ENCODE peak calls at places on chromosomes 3 and 15, in six cellular contexts. One of them, this sample, is unnamed.

GRCh38 chr3:15271785-15272381 is 60.5 kb downstream of the SH3BP5 start:
- DNase-seq in transverse colon: peak
- DNase-seq in stomach: peak
- DNase-seq in spleen: peak
- DNase-seq in H1: no peak
- DNase-seq in K562: no peak
- DNase-seq in this sample: peak

GRCh38 chr3:168951884-168952283 is 711.6 kb downstream of the MECOM start:
- DNase-seq in H1: no peak
- DNase-seq in transverse colon: no peak
- DNase-seq in spleen: no peak
- DNase-seq in stomach: no peak
- DNase-seq in K562: no peak
- DNase-seq in this sample: no peak

GRCh38 chr15:69873807-69874206 is 223.9 kb downstream of the TLE3 start:
- DNase-seq in H1: no peak
- DNase-seq in stomach: no peak
- DNase-seq in transverse colon: no peak
- DNase-seq in spleen: no peak
- DNase-seq in K562: no peak
- DNase-seq in this sample: no peak

GRCh38 chr3:174931473-174931872 is 72.3 kb downstream of the NAALADL2 start:
- DNase-seq in H1: no peak
- DNase-seq in spleen: no peak
- DNase-seq in stomach: no peak
- DNase-seq in transverse colon: no peak
- DNase-seq in K562: no peak
- DNase-seq in this sample: no peak

GRCh38 chr15:36090276-36090946 is 489.0 kb upstream of the CDIN1 start:
- DNase-seq in stomach: no peak
- DNase-seq in transverse colon: no peak
- DNase-seq in H1: no peak
- DNase-seq in K562: no peak
- DNase-seq in spleen: no peak
- DNase-seq in this sample: no peak

GRCh38 chr3:177746259-177747021 is 549.2 kb upstream of the TBL1XR1 start:
- DNase-seq in transverse colon: no peak
- DNase-seq in stomach: no peak
- DNase-seq in spleen: no peak
- DNase-seq in K562: no peak
- DNase-seq in H1: no peak
- DNase-seq in this sample: no peak

GRCh38 chr3:197149528-197149927 is 119.9 kb upstream of the MELTF start:
- DNase-seq in H1: no peak
- DNase-seq in transverse colon: no peak
- DNase-seq in spleen: no peak
- DNase-seq in stomach: no peak
- DNase-seq in K562: no peak
- DNase-seq in this sample: no peak

GRCh38 chr3:158770254-158771017 is 31.4 kb upstream of the MFSD1 start:
- DNase-seq in stomach: no peak
- DNase-seq in transverse colon: no peak
- DNase-seq in spleen: no peak
- DNase-seq in K562: peak
- DNase-seq in H1: no peak
- DNase-seq in this sample: no peak

GRCh38 chr15:79641841-79642240 is 209.7 kb downstream of the MINAR1 start:
- DNase-seq in spleen: no peak
- DNase-seq in transverse colon: no peak
- DNase-seq in K562: no peak
- DNase-seq in stomach: no peak
- DNase-seq in H1: no peak
- DNase-seq in this sample: no peak

GRCh38 chr3:71185733-71186455 is 397.6 kb downstream of the FOXP1 start:
- DNase-seq in stomach: no peak
- DNase-seq in K562: peak
- DNase-seq in spleen: no peak
- DNase-seq in H1: no peak
- DNase-seq in transverse colon: peak
- DNase-seq in this sample: no peak

GRCh38 chr15:90160781-90161727 is 40.1 kb upstream of the SEMA4B start:
- DNase-seq in transverse colon: peak
- DNase-seq in H1: peak
- DNase-seq in spleen: no peak
- DNase-seq in stomach: peak
- DNase-seq in K562: no peak
- DNase-seq in this sample: no peak

GRCh38 chr15:34855397-34855796 is 60.0 kb upstream of the ACTC1 start:
- DNase-seq in K562: no peak
- DNase-seq in transverse colon: no peak
- DNase-seq in spleen: no peak
- DNase-seq in H1: no peak
- DNase-seq in stomach: no peak
- DNase-seq in this sample: no peak

GRCh38 chr15:34865531-34865930 is 70.2 kb upstream of the ACTC1 start:
- DNase-seq in transverse colon: no peak
- DNase-seq in stomach: no peak
- DNase-seq in spleen: no peak
- DNase-seq in K562: no peak
- DNase-seq in H1: no peak
- DNase-seq in this sample: no peak

GRCh38 chr15:34855893-34856292 is 60.5 kb upstream of the ACTC1 start:
- DNase-seq in H1: no peak
- DNase-seq in transverse colon: no peak
- DNase-seq in K562: no peak
- DNase-seq in spleen: no peak
- DNase-seq in stomach: no peak
- DNase-seq in this sample: no peak

DNA sequence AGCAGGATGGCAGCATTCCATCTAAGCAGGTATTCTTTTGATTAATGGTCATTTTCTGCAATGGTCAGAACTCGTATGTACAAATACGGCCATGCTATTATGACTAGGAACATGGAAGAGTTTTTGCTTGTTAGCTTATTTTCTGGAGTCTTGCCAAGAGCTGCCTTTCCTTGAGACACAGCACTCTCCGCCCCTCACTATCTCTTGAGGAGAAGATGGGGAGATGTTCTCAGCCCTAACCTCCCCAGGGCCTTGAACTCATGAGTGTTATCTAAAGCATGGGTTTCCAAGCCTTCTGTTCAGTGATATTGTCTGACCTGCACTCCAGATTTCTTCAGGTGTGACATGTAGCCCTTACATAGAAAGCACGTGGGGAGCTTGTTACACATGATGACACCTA is 65.9 kb upstream of the ACTC1 start:
- DNase-seq in transverse colon: no peak
- DNase-seq in K562: peak
- DNase-seq in H1: no peak
- DNase-seq in spleen: no peak
- DNase-seq in stomach: no peak
- DNase-seq in this sample: no peak
- TF ChIP-seq POLR2AphosphoS5 in transverse colon: no peak
- TF ChIP-seq POLR2AphosphoS5 in K562: no peak
- TF ChIP-seq POLR2AphosphoS5 in H1: no peak
- TF ChIP-seq POLR2AphosphoS5 in spleen: no peak
- TF ChIP-seq POLR2AphosphoS5 in stomach: no peak
- TF ChIP-seq POLR2AphosphoS5 in this sample: no peak

GRCh38 chr3:64496786-64497560 is 190.8 kb downstream of the ADAMTS9 start:
- DNase-seq in spleen: no peak
- DNase-seq in stomach: no peak
- DNase-seq in H1: no peak
- DNase-seq in transverse colon: no peak
- DNase-seq in K562: no peak
- DNase-seq in this sample: no peak
- TF ChIP-seq POLR2A in spleen: no peak
- TF ChIP-seq POLR2A in stomach: no peak
- TF ChIP-seq POLR2A in H1: no peak
- TF ChIP-seq POLR2A in transverse colon: no peak
- TF ChIP-seq POLR2A in K562: no peak
- TF ChIP-seq POLR2A in this sample: no peak

DNA sequence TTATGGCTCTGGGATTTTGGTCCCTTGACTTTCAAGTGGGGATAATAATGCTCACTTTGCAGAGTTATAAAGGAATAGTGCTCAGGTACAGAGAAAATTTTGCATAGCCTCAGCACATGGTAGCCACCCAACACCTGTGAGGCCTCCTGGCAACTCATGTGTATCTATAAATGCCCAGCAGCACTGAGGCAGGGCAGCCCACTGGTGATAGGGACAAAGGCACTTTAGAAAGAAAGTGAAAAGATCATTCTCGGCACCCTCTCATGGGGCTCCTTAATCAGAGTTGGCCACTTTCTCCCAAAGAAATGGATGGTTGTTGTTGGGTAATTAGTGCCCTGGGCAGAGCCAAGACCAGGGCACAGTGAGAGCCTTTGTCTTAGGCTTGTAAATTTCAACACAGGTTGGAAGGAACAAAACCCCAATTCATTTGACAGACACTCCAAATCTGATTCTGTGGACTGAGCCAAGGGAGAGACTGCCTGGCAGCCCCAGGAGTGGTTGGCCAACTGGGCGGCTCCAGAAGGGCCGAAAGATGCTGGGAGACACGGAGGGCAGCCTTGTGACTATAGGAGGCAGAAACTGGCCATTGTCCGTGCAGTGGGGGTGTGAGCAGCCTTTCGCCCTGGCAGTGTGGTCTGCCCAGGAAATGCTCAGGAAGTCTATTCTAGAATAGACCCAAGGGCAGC is 213.2 kb upstream of the RGMA start:
- DNase-seq in stomach: no peak
- DNase-seq in K562: no peak
- DNase-seq in H1: no peak
- DNase-seq in spleen: no peak
- DNase-seq in transverse colon: no peak
- DNase-seq in this sample: no peak
- TF ChIP-seq POLR2AphosphoS5 in stomach: no peak
- TF ChIP-seq POLR2AphosphoS5 in K562: no peak
- TF ChIP-seq POLR2AphosphoS5 in H1: no peak
- TF ChIP-seq POLR2AphosphoS5 in spleen: no peak
- TF ChIP-seq POLR2AphosphoS5 in transverse colon: no peak
- TF ChIP-seq POLR2AphosphoS5 in this sample: no peak

GRCh38 chr15:66292261-66293084 is 895 bp upstream of the DIS3L start:
- DNase-seq in spleen: no peak
- DNase-seq in H1: no peak
- DNase-seq in K562: peak
- DNase-seq in transverse colon: no peak
- DNase-seq in stomach: no peak
- DNase-seq in this sample: no peak

GRCh38 chr15:66293085-66293418 is 316 bp upstream of the DIS3L start:
- DNase-seq in transverse colon: no peak
- DNase-seq in stomach: no peak
- DNase-seq in spleen: no peak
- DNase-seq in K562: no peak
- DNase-seq in H1: no peak
- DNase-seq in this sample: no peak

GRCh38 chr15:66294157-66294931 is 976 bp downstream of the DIS3L start:
- DNase-seq in K562: no peak
- DNase-seq in H1: no peak
- DNase-seq in transverse colon: peak
- DNase-seq in spleen: no peak
- DNase-seq in stomach: no peak
- DNase-seq in this sample: peak

GRCh38 chr15:66294932-66295235 is 1.5 kb downstream of the DIS3L start:
- DNase-seq in K562: no peak
- DNase-seq in spleen: no peak
- DNase-seq in stomach: no peak
- DNase-seq in transverse colon: no peak
- DNase-seq in H1: no peak
- DNase-seq in this sample: no peak

GRCh38 chr15:66293419-66294156 is at the start of gene DIS3L:
- DNase-seq in stomach: peak
- DNase-seq in K562: peak
- DNase-seq in spleen: peak
- DNase-seq in H1: peak
- DNase-seq in transverse colon: peak
- DNase-seq in this sample: peak
- TF ChIP-seq POLR2A in stomach: no peak
- TF ChIP-seq POLR2A in K562: peak
- TF ChIP-seq POLR2A in spleen: no peak
- TF ChIP-seq POLR2A in H1: peak
- TF ChIP-seq POLR2A in transverse colon: peak
- TF ChIP-seq POLR2A in this sample: peak

GRCh38 chr15:72229076-72229946 is 1.7 kb downstream of the PKM start:
- DNase-seq in K562: no peak
- DNase-seq in stomach: no peak
- DNase-seq in transverse colon: no peak
- DNase-seq in H1: no peak
- DNase-seq in spleen: no peak
- DNase-seq in this sample: no peak
- TF ChIP-seq POLR2AphosphoS5 in K562: no peak
- TF ChIP-seq POLR2AphosphoS5 in stomach: no peak
- TF ChIP-seq POLR2AphosphoS5 in transverse colon: no peak
- TF ChIP-seq POLR2AphosphoS5 in H1: no peak
- TF ChIP-seq POLR2AphosphoS5 in spleen: no peak
- TF ChIP-seq POLR2AphosphoS5 in this sample: no peak

GRCh38 chr15:67100808-67101581 is 35.6 kb downstream of the SMAD3 start:
- DNase-seq in transverse colon: no peak
- DNase-seq in stomach: no peak
- DNase-seq in spleen: peak
- DNase-seq in K562: no peak
- DNase-seq in H1: no peak
- DNase-seq in this sample: no peak
- TF ChIP-seq POLR2A in transverse colon: no peak
- TF ChIP-seq POLR2A in stomach: no peak
- TF ChIP-seq POLR2A in spleen: no peak
- TF ChIP-seq POLR2A in K562: no peak
- TF ChIP-seq POLR2A in H1: no peak
- TF ChIP-seq POLR2A in this sample: peak

GRCh38 chr3:186787642-186788481 is 4.5 kb downstream of the EIF4A2 start:
- DNase-seq in H1: no peak
- DNase-seq in spleen: no peak
- DNase-seq in transverse colon: no peak
- DNase-seq in stomach: no peak
- DNase-seq in K562: no peak
- DNase-seq in this sample: no peak

GRCh38 chr3:186783731-186784515 is 546 bp downstream of the EIF4A2 start:
- DNase-seq in H1: peak
- DNase-seq in stomach: peak
- DNase-seq in spleen: peak
- DNase-seq in transverse colon: peak
- DNase-seq in K562: peak
- DNase-seq in this sample: peak

GRCh38 chr3:186786810-186787375 is 3.5 kb downstream of the EIF4A2 start:
- DNase-seq in H1: no peak
- DNase-seq in transverse colon: no peak
- DNase-seq in stomach: no peak
- DNase-seq in spleen: no peak
- DNase-seq in K562: no peak
- DNase-seq in this sample: no peak

GRCh38 chr3:186784820-186785516 is 1.6 kb downstream of the EIF4A2 start:
- DNase-seq in H1: no peak
- DNase-seq in stomach: no peak
- DNase-seq in spleen: no peak
- DNase-seq in transverse colon: no peak
- DNase-seq in K562: no peak
- DNase-seq in this sample: no peak

GRCh38 chr3:186785517-186786018 is 2.2 kb downstream of the EIF4A2 start:
- DNase-seq in stomach: no peak
- DNase-seq in K562: no peak
- DNase-seq in spleen: no peak
- DNase-seq in H1: no peak
- DNase-seq in transverse colon: no peak
- DNase-seq in this sample: no peak
- TF ChIP-seq POLR2AphosphoS5 in stomach: no peak
- TF ChIP-seq POLR2AphosphoS5 in K562: no peak
- TF ChIP-seq POLR2AphosphoS5 in spleen: no peak
- TF ChIP-seq POLR2AphosphoS5 in H1: peak
- TF ChIP-seq POLR2AphosphoS5 in transverse colon: no peak
- TF ChIP-seq POLR2AphosphoS5 in this sample: peak

GRCh38 chr3:9878700-9879099 is 1.4 kb downstream of the CIDEC start:
- DNase-seq in H1: no peak
- DNase-seq in spleen: no peak
- DNase-seq in K562: no peak
- DNase-seq in transverse colon: peak
- DNase-seq in stomach: peak
- DNase-seq in this sample: no peak
- TF ChIP-seq POLR2A in H1: no peak
- TF ChIP-seq POLR2A in spleen: no peak
- TF ChIP-seq POLR2A in K562: no peak
- TF ChIP-seq POLR2A in transverse colon: peak
- TF ChIP-seq POLR2A in stomach: no peak
- TF ChIP-seq POLR2A in this sample: no peak

This sample was measured in GM12891.